ENCODE peak calls at places on chromosomes 6 and 20, in eight cellular contexts. A is foreskin melanocyte, H is neural crest cell, S is EL, O is AG09309, N is putamen, F is NCI-H2171 treated with DMSO at 0.1 percent for 48 hours, K is tibial nerve. I is an unnamed sample.

GRCh38 chr20:46348972-46349741 is 40.9 kb upstream of the CDH22 start:
- DNase-seq in K (peak; percentile 38), H (peak; percentile 74), N (peak; percentile 56), A (peak; percentile 37), F (peak; percentile 88), O (no peak), S (peak; percentile 47), I (peak; percentile 77)

GRCh38 chr6:85644374-85644762 is 1.7 kb upstream of the SYNCRIP start:
- DNase-seq in K (no peak), O (no peak), N (peak; percentile 23), S (no peak), H (no peak), A (no peak), F (no peak), I (no peak)

GRCh38 chr6:134199848-134200606 is 117.9 kb downstream of the SGK1 start:
- DNase-seq in H (no peak), S (no peak), N (no peak), O (no peak), K (no peak), A (no peak), F (no peak), I (no peak)

GRCh38 chr20:19231359-19232035 is 19.1 kb downstream of the SLC24A3 start:
- DNase-seq in F (no peak), K (no peak), A (no peak), H (no peak), S (no peak), O (no peak), N (no peak), I (no peak)

GRCh38 chr6:112620832-112621569 is 273.9 kb downstream of the RFPL4B start:
- DNase-seq in A (no peak), N (no peak), K (no peak), H (no peak), O (no peak), S (peak; percentile 46), F (no peak), I (no peak)

GRCh38 chr6:40877362-40877761 is 161.7 kb downstream of the UNC5CL start:
- DNase-seq in A (no peak), F (no peak), S (no peak), N (no peak), O (no peak), H (no peak), K (no peak), I (no peak)

GRCh38 chr20:43304598-43304997 is 114.9 kb upstream of the PTPRT start:
- DNase-seq in H (no peak), N (no peak), K (no peak), F (no peak), S (no peak), A (no peak), O (no peak), I (no peak)

GRCh38 chr20:53080969-53081871 is 109.1 kb downstream of the TSHZ2 start:
- DNase-seq in H (no peak), N (no peak), A (no peak), S (no peak), O (no peak), F (no peak), K (no peak), I (no peak)

GRCh38 chr6:112906737-112907136 is 559.6 kb downstream of the RFPL4B start:
- DNase-seq in F (no peak), H (no peak), S (peak; percentile 62), A (no peak), O (peak; percentile 95), N (no peak), K (no peak), I (no peak)

GRCh38 chr20:51803157-51803854 is 985 bp upstream of the SALL4 start:
- DNase-seq in K (no peak), A (no peak), S (peak; percentile 27), H (no peak), O (no peak), N (no peak), F (no peak), I (no peak)

GRCh38 chr6:158849899-158850806 is 31.0 kb upstream of the EZR start:
- DNase-seq in K (no peak), F (peak; percentile 16), A (peak; percentile 83), H (no peak), O (no peak), N (no peak), S (peak; percentile 97), I (no peak)

GRCh38 chr6:112396221-112396620 is 49.1 kb downstream of the RFPL4B start:
- DNase-seq in N (no peak), H (no peak), F (no peak), O (no peak), A (no peak), S (peak; percentile 22), K (no peak), I (no peak)

GRCh38 chr6:1281746-1282145 is 30.2 kb upstream of the FOXQ1 start:
- DNase-seq in H (no peak), S (no peak), F (no peak), N (no peak), A (no peak), K (no peak), O (no peak), I (no peak)

GRCh38 chr6:32483968-32484613 is 44.4 kb downstream of the HLA-DRA start:
- DNase-seq in S (no peak), K (no peak), O (no peak), F (no peak), H (no peak), N (no peak), A (no peak), I (no peak)

GRCh38 chr6:39615622-39616021 is 109.6 kb downstream of the KIF6 start:
- DNase-seq in K (no peak), N (no peak), H (no peak), A (no peak), S (no peak), O (no peak), F (no peak), I (no peak)

GRCh38 chr6:2768125-2768524 is 2.9 kb downstream of the WRNIP1 start:
- DNase-seq in A (no peak), K (no peak), O (no peak), S (no peak), F (no peak), H (no peak), N (no peak), I (no peak)

GRCh38 chr6:43143235-43144124 is 27.6 kb upstream of the SRF start:
- DNase-seq in F (peak; percentile 76), A (peak; percentile 79), K (peak; percentile 68), O (peak; percentile 74), H (peak; percentile 87), N (peak; percentile 71), S (peak; percentile 92), I (peak; percentile 89)

GRCh38 chr6:37222992-37223391 is 34.6 kb upstream of the TBC1D22B start:
- DNase-seq in F (peak; percentile 42), K (no peak), O (no peak), S (no peak), H (no peak), N (no peak), A (no peak), I (no peak)

GRCh38 chr6:148502083-148502772 is 159.6 kb downstream of the SASH1 start:
- DNase-seq in O (no peak), N (no peak), H (no peak), F (no peak), S (peak; percentile 54), K (peak; percentile 59), A (no peak), I (no peak)

GRCh38 chr6:33824461-33825154 is 20.8 kb upstream of the MLN start:
- DNase-seq in O (no peak), S (no peak), A (peak; percentile 68), F (no peak), N (no peak), K (no peak), H (no peak), I (no peak)

GRCh38 chr6:36322591-36322990 is 14.1 kb downstream of the BNIP5 start:
- DNase-seq in A (no peak), F (no peak), O (no peak), H (no peak), N (no peak), K (no peak), S (no peak), I (no peak)

GRCh38 chr20:44247131-44247571 is at the start of gene GDAP1L1:
- DNase-seq in S (no peak), N (peak; percentile 20), A (no peak), H (peak; percentile 51), K (no peak), O (no peak), F (peak; percentile 54), I (peak; percentile 64)

GRCh38 chr6:1066449-1066848 is 245.4 kb upstream of the FOXQ1 start:
- DNase-seq in F (no peak), K (no peak), S (no peak), N (no peak), A (no peak), H (no peak), O (no peak), I (no peak)